ENCODE peak calls at places on chromosomes 16 and 17, in six cellular contexts. J is OCI-LY7, O is HCT116, N is PC-3, Y is H9, Z is DND-41. T is an unnamed sample. For H3K79me2, the result is how much of the 10 kb centered on the place peaks cover.

GRCh38 chr17:56635640-56636039 is 42.1 kb downstream of the NOG start:
- DNase-seq in J (no peak), O (no peak), N (peak), Y (no peak), Z (no peak), T (no peak)

GRCh38 chr17:33968350-33969044 is 286.6 kb upstream of the CCL2 start:
- DNase-seq in J (peak), O (no peak), N (no peak), Y (peak), Z (peak), T (no peak)

GRCh38 chr17:77948690-77949114 is 9.8 kb upstream of the TNRC6C start:
- DNase-seq in J (no peak), O (peak), N (peak), Y (peak), Z (no peak), T (no peak)

GRCh38 chr17:58318627-58319180 is 9.9 kb downstream of the TSPOAP1 start:
- DNase-seq in J (no peak), O (no peak), N (no peak), Y (no peak), Z (no peak), T (no peak)

GRCh38 chr17:60036796-60037677 is 41.7 kb downstream of the HEATR6 start:
- DNase-seq in J (peak), O (peak), N (peak), Y (peak), Z (peak), T (peak)

GRCh38 chr16:12155235-12155634 is 178.7 kb downstream of the SNX29 start:
- DNase-seq in J (no peak), O (no peak), N (no peak), Y (no peak), Z (no peak), T (no peak)

GRCh38 chr16:85579199-85579598 is 33.9 kb upstream of the GSE1 start:
- DNase-seq in J (no peak), O (no peak), N (no peak), Y (peak), Z (no peak), T (no peak)

GRCh38 chr17:4110152-4110551 is 32.7 kb downstream of the ZZEF1 start:
- DNase-seq in J (no peak), O (no peak), N (peak), Y (no peak), Z (no peak), T (peak)

GRCh38 chr17:28635506-28635905 is 9.5 kb downstream of the BLTP2 start:
- DNase-seq in J (no peak), O (no peak), N (no peak), Y (no peak), Z (no peak), T (no peak)

GRCh38 chr16:68179196-68179795 is 56.6 kb downstream of the ESRP2 start:
- DNase-seq in J (no peak), O (no peak), N (no peak), Y (no peak), Z (no peak), T (no peak)

GRCh38 chr17:80236911-80237310 is 16.7 kb downstream of the SLC26A11 start:
- DNase-seq in J (no peak), O (no peak), N (no peak), Y (peak), Z (no peak), T (no peak)

GRCh38 chr16:85390511-85391174 is 222.5 kb upstream of the GSE1 start:
- DNase-seq in J (no peak), O (peak), N (peak), Y (no peak), Z (peak), T (peak)

GRCh38 chr16:49377196-49377755 is 3.7 kb downstream of the C16orf78 start:
- DNase-seq in J (no peak), O (no peak), N (no peak), Y (no peak), Z (no peak), T (no peak)

GRCh38 chr16:85524630-85525463 is 88.3 kb upstream of the GSE1 start:
- DNase-seq in J (peak), O (no peak), N (peak), Y (no peak), Z (no peak), T (peak)

GRCh38 chr17:81999975-82000802 is 22.5 kb downstream of the CENPX start:
- DNase-seq in J (no peak), O (no peak), N (no peak), Y (no peak), Z (no peak), T (no peak)

GRCh38 chr16:87138868-87139267 is 178.3 kb downstream of the C16orf95 start:
- DNase-seq in J (no peak), O (no peak), N (no peak), Y (no peak), Z (no peak), T (no peak)

GRCh38 chr17:2694381-2695242 is 17.0 kb downstream of the CLUH start:
- DNase-seq in J (no peak), O (no peak), N (no peak), Y (no peak), Z (no peak), T (no peak)

GRCh38 chr17:20993863-20994778 is 48.7 kb downstream of the USP22 start:
- DNase-seq in J (no peak), O (no peak), N (no peak), Y (no peak), Z (no peak), T (no peak)

GRCh38 chr17:29341726-29342125 is 47.8 kb upstream of the NUFIP2 start:
- DNase-seq in J (no peak), O (no peak), N (no peak), Y (no peak), Z (no peak), T (no peak)

GRCh38 chr16:10992112-10992511 is 47.7 kb downstream of the CLEC16A start:
- DNase-seq in J (no peak), O (no peak), N (no peak), Y (no peak), Z (no peak), T (no peak)

GRCh38 chr17:60971515-60972369 is 294.1 kb downstream of the BCAS3 start:
- DNase-seq in J (peak), O (peak), N (peak), Y (peak), Z (peak), T (peak)

GRCh38 chr16:54286330-54287017 is at the start of gene IRX3:
- DNase-seq in J (no peak), O (peak), N (peak), Y (peak), Z (peak), T (peak)

GRCh38 chr17:37483311-37484039 is 6.2 kb upstream of the DUSP14 start:
- DNase-seq in J (peak), O (no peak), N (no peak), Y (no peak), Z (no peak), T (peak)

GRCh38 chr17:79658811-79659207 is 48.0 kb upstream of the RBFOX3 start:
- DNase-seq in J (peak), O (peak), N (peak), Y (peak), Z (no peak), T (no peak)

GRCh38 chr16:87735270-87736002 is 30.4 kb downstream of the KLHDC4 start:
- DNase-seq in J (no peak), O (no peak), N (no peak), Y (no peak), Z (no peak), T (no peak)

GRCh38 chr16:66774981-66775380 is 23.6 kb upstream of the DYNC1LI2 start:
- DNase-seq in J (no peak), O (no peak), N (no peak), Y (no peak), Z (no peak), T (no peak)

GRCh38 chr17:1558401-1558800 is 4.2 kb downstream of the PITPNA start:
- DNase-seq in J (no peak), O (no peak), N (no peak), Y (no peak), Z (no peak), T (no peak)
- H3K79me2 ChIP-seq in J (under half), O (half or more), N (under half), Y (under half), Z (half or more), T (half or more)

GRCh38 chr17:5299383-5299782 is 17.3 kb downstream of the RABEP1 start:
- DNase-seq in J (no peak), O (no peak), N (no peak), Y (no peak), Z (no peak), T (no peak)
- H3K79me2 ChIP-seq in J (half or more), O (half or more), N (half or more), Y (under half), Z (half or more), T (under half)

GRCh38 chr17:51258756-51259573 is 884 bp downstream of the MBTD1 start:
- DNase-seq in J (peak), O (no peak), N (peak), Y (peak), Z (peak), T (no peak)

GRCh38 chr17:51259574-51260236 is at the start of gene MBTD1:
- DNase-seq in J (peak), O (peak), N (peak), Y (peak), Z (peak), T (peak)

GRCh38 chr17:51260960-51261958 is 913 bp downstream of the UTP18 start:
- DNase-seq in J (peak), O (peak), N (peak), Y (peak), Z (peak), T (no peak)

GRCh38 chr17:51260237-51260959 is at the start of gene UTP18:
- DNase-seq in J (peak), O (peak), N (peak), Y (peak), Z (peak), T (peak)

GRCh38 chr17:51263001-51263400 is 2.7 kb downstream of the UTP18 start:
- DNase-seq in J (no peak), O (no peak), N (no peak), Y (no peak), Z (no peak), T (no peak)
- H3K79me2 ChIP-seq in J (half or more), O (half or more), N (half or more), Y (under half), Z (half or more), T (half or more)

GRCh38 chr17:75205793-75206163 is 299 bp downstream of the NUP85 start:
- DNase-seq in J (no peak), O (no peak), N (no peak), Y (no peak), Z (no peak), T (no peak)
- H3K79me2 ChIP-seq in J (half or more), O (half or more), N (half or more), Y (under half), Z (half or more), T (half or more)

T was measured in PC-9.